ENCODE peak calls at places on chromosomes 2 and 18, in seven cellular contexts. M, S, K, D, B, U and L are unnamed samples.

GRCh38 chr2:231708050-231708772 is at the start of gene PTMA:
- DNase-seq in M (peak; percentile 99), S (peak; percentile 88), K (peak; percentile 100), D (peak; percentile 99), B (peak; percentile 100), U (peak; percentile 98), L (peak; percentile 99)

GRCh38 chr18:68484241-68484640 is 230.7 kb downstream of the TMX3 start:
- DNase-seq in M (peak; percentile 43), S (no peak), K (peak; percentile 49), D (no peak), B (no peak), U (no peak), L (no peak)

GRCh38 chr2:76678358-76679024 is 843.7 kb downstream of the LRRTM4 start:
- DNase-seq in M (no peak), S (no peak), K (no peak), D (no peak), B (no peak), U (no peak), L (no peak)

GRCh38 chr2:20196053-20196880 is 28.7 kb downstream of the SDC1 start:
- DNase-seq in M (no peak), S (no peak), K (no peak), D (no peak), B (peak; percentile 88), U (no peak), L (peak; percentile 38)

GRCh38 chr2:128809256-128809636 is 490.6 kb upstream of the HS6ST1 start:
- DNase-seq in M (peak; percentile 42), S (no peak), K (no peak), D (no peak), B (no peak), U (no peak), L (no peak)

GRCh38 chr2:3319134-3319533 is 58.5 kb downstream of the EIPR1 start:
- DNase-seq in M (no peak), S (no peak), K (no peak), D (no peak), B (no peak), U (no peak), L (no peak)

GRCh38 chr2:44964704-44965343 is 23.3 kb downstream of the SIX3 start:
- DNase-seq in M (no peak), S (no peak), K (no peak), D (no peak), B (no peak), U (peak; percentile 67), L (peak; percentile 34)

GRCh38 chr18:58788971-58789797 is 75.5 kb upstream of the ZNF532 start:
- DNase-seq in M (no peak), S (peak; percentile 77), K (peak; percentile 74), D (no peak), B (no peak), U (no peak), L (peak; percentile 87)

GRCh38 chr2:71926860-71927756 is 220.6 kb downstream of the CYP26B1 start:
- DNase-seq in M (no peak), S (no peak), K (no peak), D (no peak), B (no peak), U (no peak), L (no peak)

DNA sequence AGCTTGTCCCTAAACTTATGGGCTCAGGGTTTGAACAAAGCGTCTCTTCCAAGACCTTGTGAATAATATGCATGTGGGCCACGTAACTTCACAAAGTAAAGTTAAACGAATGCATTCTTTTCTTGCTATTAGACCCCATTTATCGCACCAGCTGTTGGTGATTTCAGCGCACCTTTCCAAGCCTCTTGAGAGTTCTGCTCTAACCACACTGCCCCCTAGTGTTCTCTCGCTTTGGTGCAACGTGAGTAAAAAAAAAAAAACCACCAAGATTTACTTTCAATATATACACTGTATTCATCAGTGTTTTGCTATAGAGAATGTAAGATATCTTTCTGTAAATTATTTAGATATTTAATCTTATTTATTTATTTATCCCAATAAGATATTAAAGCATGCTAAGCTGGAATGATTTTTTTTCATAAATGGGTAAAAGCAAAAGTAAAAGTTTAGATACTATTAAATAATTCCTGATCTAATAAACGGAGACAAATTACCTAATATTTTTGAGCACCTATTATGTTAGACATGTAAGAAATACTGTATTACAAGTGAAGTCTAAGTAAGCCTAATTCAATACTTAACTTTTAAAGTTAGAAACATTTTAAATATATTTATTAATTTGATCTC is 459.5 kb downstream of the DLGAP1 start:
- DNase-seq in M (peak; percentile 77), S (no peak), K (peak; percentile 83), D (peak; percentile 45), B (no peak), U (no peak), L (peak; percentile 64)
- TF ChIP-seq CTCF in M (peak; percentile 73), S (peak; percentile 77), K (peak; percentile 88), D (peak; percentile 89), B (peak; percentile 58), U (peak; percentile 93), L (peak; percentile 86)

DNA sequence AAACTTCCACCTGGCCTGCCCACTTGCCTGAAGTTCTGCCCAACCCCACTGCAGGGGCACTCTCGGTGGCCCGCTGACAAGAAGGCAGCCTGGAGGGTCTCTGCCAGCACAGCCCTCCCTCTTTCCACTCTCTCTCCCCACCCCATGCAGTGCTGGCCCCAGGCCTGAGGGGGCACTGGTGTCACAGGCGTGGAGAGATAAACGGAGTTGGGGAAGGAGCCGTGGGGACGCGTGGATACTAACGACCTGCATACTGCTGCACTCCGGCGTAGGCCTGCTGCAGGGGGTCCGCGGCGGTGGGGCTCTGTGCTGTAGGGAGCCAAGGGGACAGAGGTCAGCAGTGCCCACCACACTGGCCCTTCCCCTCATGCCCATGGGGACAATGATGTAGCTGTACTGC is 299.3 kb downstream of the CELF4 start:
- DNase-seq in M (no peak), S (no peak), K (no peak), D (no peak), B (no peak), U (peak; percentile 71), L (peak; percentile 23)
- TF ChIP-seq CTCF in M (no peak), S (peak; percentile 10), K (no peak), D (peak; percentile 43), B (no peak), U (peak; percentile 56), L (peak; percentile 21)

GRCh38 chr2:74572178-74572925 is 17.8 kb downstream of the DOK1 start:
- DNase-seq in M (no peak), S (no peak), K (no peak), D (no peak), B (no peak), U (no peak), L (no peak)
- TF ChIP-seq CTCF in M (no peak), S (no peak), K (no peak), D (no peak), B (no peak), U (no peak), L (no peak)

DNA sequence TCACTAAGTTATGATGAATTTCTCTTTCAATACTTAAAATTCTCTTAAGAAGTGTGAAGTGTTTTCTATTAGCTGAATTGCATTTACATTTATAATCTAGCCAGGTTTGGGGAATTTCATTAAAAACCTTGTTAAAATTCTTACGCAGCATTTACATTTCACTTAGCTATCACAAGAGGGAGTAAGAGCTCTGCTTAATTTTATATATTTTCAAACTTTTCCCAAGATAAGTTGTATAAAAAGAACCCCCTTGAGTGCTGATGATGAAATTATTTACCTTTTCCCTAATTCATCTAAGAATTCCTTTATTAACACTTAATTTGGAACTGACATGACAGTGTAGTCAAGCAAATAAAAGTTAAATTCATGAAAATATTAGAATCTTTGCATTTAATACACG is 54.2 kb upstream of the ZSWIM2 start:
- DNase-seq in M (peak; percentile 11), S (no peak), K (peak; percentile 57), D (no peak), B (no peak), U (no peak), L (no peak)
- TF ChIP-seq CTCF in M (peak; percentile 21), S (peak; percentile 44), K (peak; percentile 54), D (peak; percentile 64), B (no peak), U (no peak), L (peak; percentile 48)

DNA sequence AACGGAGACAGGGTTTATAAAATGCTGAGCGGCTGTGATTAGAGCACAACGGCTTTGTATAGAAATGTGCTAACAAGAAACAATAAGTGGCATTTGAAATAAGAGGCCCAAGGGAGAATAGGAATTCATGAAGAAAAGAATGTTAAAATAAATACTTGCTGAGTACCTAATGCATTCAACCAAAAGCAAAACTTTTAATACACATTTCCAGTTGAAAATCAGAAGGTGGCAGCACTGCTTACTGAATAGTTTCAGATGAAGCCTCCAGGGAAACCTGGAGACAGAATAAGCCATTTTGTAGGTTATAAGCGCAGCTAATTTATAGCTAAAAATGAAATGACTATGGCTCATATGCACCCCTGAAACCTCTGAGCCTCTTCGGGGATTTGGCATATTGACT is 286.6 kb downstream of the DPP10 start:
- DNase-seq in M (peak; percentile 13), S (no peak), K (no peak), D (no peak), B (no peak), U (no peak), L (no peak)
- TF ChIP-seq CTCF in M (peak; percentile 14), S (peak; percentile 22), K (no peak), D (peak; percentile 37), B (no peak), U (no peak), L (no peak)